ENCODE peak calls at places on chromosomes 6 and 20, in five cellular contexts. P, X, Z, R and M are unnamed samples.

GRCh38 chr6:138598562-138599173 is 99.4 kb upstream of the NHSL1 start:
- DNase-seq in P (no peak), X (no peak), Z (no peak), R (no peak), M (no peak)

GRCh38 chr6:33744895-33745546 is 1.7 kb downstream of the IP6K3 start:
- DNase-seq in P (no peak), X (no peak), Z (no peak), R (no peak), M (no peak)

GRCh38 chr20:39004508-39004907 is 42.4 kb downstream of the DHX35 start:
- DNase-seq in P (no peak), X (no peak), Z (no peak), R (no peak), M (no peak)

GRCh38 chr6:14921170-14921569 is 324.7 kb upstream of the JARID2 start:
- DNase-seq in P (no peak), X (no peak), Z (no peak), R (no peak), M (no peak)

GRCh38 chr6:72672906-72673305 is 51.0 kb downstream of the KCNQ5 start:
- DNase-seq in P (no peak), X (no peak), Z (no peak), R (no peak), M (no peak)

GRCh38 chr20:34859826-34860545 is 12.7 kb downstream of the GGT7 start:
- DNase-seq in P (no peak), X (no peak), Z (no peak), R (no peak), M (no peak)

GRCh38 chr20:43972692-43973091 is 58.0 kb downstream of the TOX2 start:
- DNase-seq in P (no peak), X (no peak), Z (no peak), R (no peak), M (no peak)

GRCh38 chr6:33620158-33620583 is 951 bp upstream of the ITPR3 start:
- DNase-seq in P (no peak), X (peak), Z (no peak), R (no peak), M (no peak)

GRCh38 chr6:132483779-132484679 is 28.9 kb downstream of the STX7 start:
- DNase-seq in P (no peak), X (peak), Z (peak), R (peak), M (peak)

GRCh38 chr6:169404828-169405227 is 151.2 kb upstream of the THBS2 start:
- DNase-seq in P (no peak), X (no peak), Z (no peak), R (no peak), M (no peak)

GRCh38 chr20:40816039-40816352 is 127.0 kb upstream of the MAFB start:
- DNase-seq in P (no peak), X (no peak), Z (no peak), R (no peak), M (no peak)

GRCh38 chr6:155152211-155153076 is 111.4 kb upstream of the CLDN20 start:
- DNase-seq in P (no peak), X (no peak), Z (no peak), R (no peak), M (no peak)

GRCh38 chr20:38151455-38151854 is 13.6 kb downstream of the TGM2 start:
- DNase-seq in P (no peak), X (no peak), Z (no peak), R (no peak), M (no peak)